ENCODE peak calls at places on chromosomes 16 and 17, in four cellular contexts. M is left lung, K is stomach, L is neural crest cell. R is an unnamed sample.

GRCh38 chr17:57135748-57136342 is 50.8 kb downstream of the AKAP1 start:
- DNase-seq in M (no peak), K (no peak), L (no peak), R (no peak)

GRCh38 chr16:19284207-19284606 is 1.3 kb upstream of the CLEC19A start:
- DNase-seq in M (no peak), K (peak; percentile 90), L (no peak), R (no peak)

GRCh38 chr17:1168537-1169234 is 11.1 kb downstream of the ABR start:
- DNase-seq in M (no peak), K (no peak), L (no peak), R (peak; percentile 42)

GRCh38 chr17:42087042-42087701 is 11.1 kb downstream of the ZNF385C start:
- DNase-seq in M (no peak), K (no peak), L (no peak), R (no peak)

GRCh38 chr16:76639685-76640289 is 362.6 kb downstream of the CNTNAP4 start:
- DNase-seq in M (no peak), K (no peak), L (peak; percentile 29), R (peak; percentile 32)

GRCh38 chr16:55836158-55836611 is 3.3 kb upstream of the CES1 start:
- DNase-seq in M (no peak), K (no peak), L (no peak), R (no peak)

GRCh38 chr17:36975922-36976515 is 27.3 kb downstream of the AATF start:
- DNase-seq in M (no peak), K (no peak), L (no peak), R (no peak)

GRCh38 chr17:8713878-8714277 is 30.8 kb downstream of the CCDC42 start:
- DNase-seq in M (no peak), K (no peak), L (no peak), R (no peak)

GRCh38 chr17:78828470-78829185 is 12.0 kb downstream of the USP36 start:
- DNase-seq in M (no peak), K (no peak), L (no peak), R (no peak)

GRCh38 chr16:1408171-1408837 is 6.2 kb downstream of the UNKL start:
- DNase-seq in M (peak; percentile 97), K (peak; percentile 95), L (peak; percentile 95), R (peak; percentile 97)

GRCh38 chr17:42340691-42341127 is 47.5 kb downstream of the STAT3 start:
- DNase-seq in M (no peak), K (no peak), L (no peak), R (no peak)

GRCh38 chr17:76709077-76709950 is 1.5 kb downstream of the MXRA7 start:
- DNase-seq in M (no peak), K (peak; percentile 50), L (no peak), R (peak; percentile 77)

GRCh38 chr17:28745777-28746473 is 2.1 kb downstream of the TRAF4 start:
- DNase-seq in M (peak; percentile 84), K (peak; percentile 85), L (no peak), R (no peak)

GRCh38 chr17:57672205-57672632 is 72.9 kb downstream of the CCDC182 start:
- DNase-seq in M (no peak), K (no peak), L (no peak), R (no peak)

GRCh38 chr17:33732116-33732515 is 439.0 kb upstream of the ASIC2 start:
- DNase-seq in M (no peak), K (no peak), L (peak; percentile 23), R (no peak)

GRCh38 chr16:80804451-80805383 is at the start of gene CDYL2:
- DNase-seq in M (peak; percentile 88), K (peak; percentile 65), L (peak; percentile 4), R (peak; percentile 61)

GRCh38 chr16:48526058-48526957 is 83.7 kb downstream of the N4BP1 start:
- DNase-seq in M (no peak), K (peak; percentile 57), L (no peak), R (no peak)

GRCh38 chr17:36850794-36851193 is 86.5 kb upstream of the LHX1 start:
- DNase-seq in M (no peak), K (no peak), L (no peak), R (no peak)

GRCh38 chr17:17156511-17156910 is 49.6 kb downstream of the PLD6 start:
- DNase-seq in M (peak; percentile 47), K (no peak), L (no peak), R (no peak)

GRCh38 chr17:77386502-77387192 is 245.9 kb downstream of the SEC14L1 start:
- DNase-seq in M (no peak), K (no peak), L (no peak), R (no peak)

GRCh38 chr17:37642706-37643105 is 540 bp downstream of the DDX52 start:
- DNase-seq in M (no peak), K (no peak), L (no peak), R (no peak)

GRCh38 chr16:20866161-20866772 is 33.9 kb downstream of the DCUN1D3 start:
- DNase-seq in M (no peak), K (peak; percentile 27), L (no peak), R (peak; percentile 52)

GRCh38 chr16:24332695-24333094 is 76.6 kb downstream of the CACNG3 start:
- DNase-seq in M (no peak), K (no peak), L (no peak), R (no peak)

GRCh38 chr17:48328457-48328856 is 101.6 kb downstream of the SKAP1 start:
- DNase-seq in M (no peak), K (no peak), L (no peak), R (no peak)

GRCh38 chr16:57138281-57138935 is 46.0 kb downstream of the CPNE2 start:
- DNase-seq in M (peak; percentile 13), K (no peak), L (no peak), R (no peak)

GRCh38 chr17:58403312-58403711 is 14.0 kb downstream of the RNF43 start:
- DNase-seq in M (no peak), K (no peak), L (no peak), R (no peak)

GRCh38 chr17:273994-274832 is 78.4 kb downstream of the RPH3AL start:
- DNase-seq in M (peak; percentile 60), K (peak; percentile 16), L (no peak), R (no peak)

GRCh38 chr16:64417711-64418227 is 704.1 kb downstream of the CDH11 start:
- DNase-seq in M (no peak), K (no peak), L (no peak), R (no peak)

GRCh38 chr16:16073884-16074781 is 124.7 kb downstream of the ABCC1 start:
- DNase-seq in M (peak; percentile 83), K (peak; percentile 34), L (no peak), R (no peak)

GRCh38 chr17:72421128-72422092 is 300.6 kb downstream of the SOX9 start:
- DNase-seq in M (no peak), K (peak; percentile 71), L (no peak), R (no peak)

GRCh38 chr17:63696381-63696961 is 3.5 kb downstream of the LIMD2 start:
- DNase-seq in M (no peak), K (peak; percentile 27), L (no peak), R (no peak)

GRCh38 chr17:29714146-29714545 is 91.4 kb upstream of the CORO6 start:
- DNase-seq in M (no peak), K (no peak), L (no peak), R (no peak)

GRCh38 chr16:85557976-85558589 is 55.0 kb upstream of the GSE1 start:
- DNase-seq in M (peak; percentile 43), K (peak; percentile 61), L (no peak), R (no peak)

GRCh38 chr17:42659079-42659931 is at the start of gene TUBG2:
- DNase-seq in M (peak; percentile 95), K (peak; percentile 84), L (peak; percentile 86), R (peak; percentile 90)

GRCh38 chr17:3926860-3927627 is 10.8 kb upstream of the P2RX1 start:
- DNase-seq in M (no peak), K (no peak), L (no peak), R (no peak)

GRCh38 chr16:51132484-51132883 is 18.6 kb downstream of the SALL1 start:
- DNase-seq in M (no peak), K (no peak), L (no peak), R (no peak)

GRCh38 chr16:51133691-51134090 is 17.4 kb downstream of the SALL1 start:
- DNase-seq in M (no peak), K (no peak), L (no peak), R (no peak)

GRCh38 chr16:51134876-51135275 is 16.2 kb downstream of the SALL1 start:
- DNase-seq in M (no peak), K (no peak), L (no peak), R (no peak)

GRCh38 chr16:51133130-51133529 is 17.9 kb downstream of the SALL1 start:
- DNase-seq in M (no peak), K (no peak), L (no peak), R (no peak)

GRCh38 chr16:51134269-51134812 is 16.7 kb downstream of the SALL1 start:
- DNase-seq in M (no peak), K (no peak), L (no peak), R (peak; percentile 74)
- TF ChIP-seq CTCF in M (no peak), K (no peak), L (no peak), R (no peak)

DNA sequence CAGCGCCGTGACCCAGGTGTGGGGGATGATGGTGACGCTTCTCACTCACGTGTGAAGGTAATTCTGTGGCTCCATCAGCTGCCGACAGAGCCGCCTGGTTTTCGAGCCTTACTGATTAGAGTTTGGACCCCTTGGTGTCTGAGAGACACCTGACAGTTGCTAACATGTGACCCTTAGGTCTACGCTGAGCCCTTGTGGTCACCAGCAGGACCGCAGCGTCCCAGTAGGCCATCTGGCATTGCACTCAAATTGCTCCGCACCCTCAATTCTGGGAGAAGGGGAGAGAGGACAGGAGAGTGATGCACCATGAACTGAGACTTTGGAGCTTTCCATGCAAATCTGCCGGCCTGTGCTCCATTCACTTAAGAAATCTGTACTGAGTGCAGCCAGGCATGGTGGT is 2.5 kb downstream of the FLYWCH1 start:
- DNase-seq in M (no peak), K (no peak), L (no peak), R (no peak)
- TF ChIP-seq CTCF in M (no peak), K (no peak), L (no peak), R (no peak)

GRCh38 chr17:82384730-82385429 is 13.3 kb downstream of the UTS2R start:
- DNase-seq in M (peak; percentile 82), K (peak; percentile 85), L (no peak), R (peak; percentile 45)
- TF ChIP-seq CTCF in M (no peak), K (peak; percentile 6), L (no peak), R (no peak)

DNA sequence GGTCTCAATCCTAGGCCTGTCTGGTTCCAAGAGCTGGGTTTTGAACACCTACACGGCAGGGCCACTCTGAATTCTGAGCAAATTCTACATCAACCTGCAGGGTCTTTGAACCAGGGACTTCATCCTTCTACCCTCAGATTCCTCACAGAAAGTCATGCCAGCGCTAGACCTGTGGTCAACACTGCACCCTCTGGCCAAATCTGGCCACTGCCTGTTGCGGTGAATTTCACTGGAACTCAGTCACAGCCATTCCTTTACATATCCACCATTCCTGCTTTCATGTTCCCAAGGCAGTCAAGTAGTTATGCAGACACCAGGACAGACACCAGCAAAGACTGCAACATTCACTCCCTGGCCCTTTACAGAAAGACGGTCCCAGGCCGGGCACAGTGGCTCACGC is 144.6 kb downstream of the C16orf95 start:
- DNase-seq in M (no peak), K (no peak), L (no peak), R (no peak)
- TF ChIP-seq CTCF in M (no peak), K (no peak), L (no peak), R (no peak)

DNA sequence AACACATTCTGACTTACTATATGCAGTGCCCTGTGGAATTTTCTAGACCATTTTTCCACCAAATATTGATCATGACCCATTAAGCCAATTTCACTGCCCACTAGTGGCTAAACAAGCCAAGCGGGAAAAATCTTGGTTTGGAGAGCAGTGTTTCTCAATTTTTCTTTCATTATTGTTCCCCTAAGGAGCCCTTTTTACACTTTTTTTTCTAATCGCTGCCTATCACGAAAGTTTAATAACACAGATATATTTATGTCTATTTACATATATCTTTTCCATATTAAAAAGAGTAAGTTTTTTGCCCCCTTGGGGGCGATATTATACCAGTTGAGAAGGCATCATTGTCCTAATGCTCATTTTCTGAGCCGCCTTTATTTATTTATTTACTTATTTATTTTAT is 10.8 kb upstream of the TLCD3B start:
- DNase-seq in M (no peak), K (no peak), L (no peak), R (no peak)
- TF ChIP-seq CTCF in M (peak; percentile 19), K (peak; percentile 22), L (peak; percentile 66), R (peak; percentile 59)

R was measured in glutamatergic neuron.